ENCODE peak calls at places on chromosome 10, in seven cellular contexts. R, G, H, V, Z, T and F are unnamed samples.

GRCh38 chr10:70649526-70649925 is 22.8 kb upstream of the ADAMTS14 start:
- DNase-seq in H (no peak), Z (no peak), V (no peak), T (peak), G (peak), R (peak), F (no peak)

GRCh38 chr10:35058134-35058533 is 32.0 kb downstream of the CUL2 start:
- DNase-seq in R (peak), G (no peak), T (peak), Z (peak), H (no peak), V (no peak), F (no peak)

GRCh38 chr10:62614389-62615157 is 189.9 kb upstream of the ADO start:
- DNase-seq in Z (no peak), G (peak), V (no peak), H (no peak), T (peak), R (no peak), F (no peak)

GRCh38 chr10:99537381-99538286 is 4.9 kb downstream of the NKX2-3 start:
- DNase-seq in T (no peak), H (no peak), R (no peak), V (no peak), G (no peak), Z (no peak), F (no peak)

GRCh38 chr10:8392216-8392615 is 337.7 kb downstream of the GATA3 start:
- DNase-seq in T (peak), Z (no peak), H (no peak), V (no peak), R (peak), G (no peak), F (no peak)

GRCh38 chr10:120131183-120131582 is 238.7 kb downstream of the SEC23IP start:
- DNase-seq in H (no peak), V (no peak), R (no peak), Z (no peak), T (peak), G (no peak), F (no peak)

GRCh38 chr10:5447071-5447470 is 34.7 kb downstream of the NET1 start:
- DNase-seq in G (no peak), H (no peak), T (peak), V (no peak), R (no peak), Z (no peak), F (no peak)

GRCh38 chr10:116629340-116629739 is 8.6 kb downstream of the PNLIPRP2 start:
- DNase-seq in G (no peak), Z (no peak), R (no peak), V (no peak), T (no peak), H (no peak), F (no peak)

GRCh38 chr10:117198088-117198487 is 799 bp downstream of the KCNK18 start:
- DNase-seq in R (no peak), G (no peak), Z (no peak), T (no peak), H (no peak), V (no peak), F (no peak)

GRCh38 chr10:132397671-132398565 is 918 bp downstream of the PWWP2B start:
- DNase-seq in Z (no peak), T (peak), V (no peak), G (peak), R (peak), H (peak), F (no peak)

GRCh38 chr10:31599626-31600504 is 280.8 kb downstream of the ZEB1 start:
- DNase-seq in Z (no peak), R (no peak), V (no peak), H (peak), T (no peak), G (no peak), F (no peak)

GRCh38 chr10:3333426-3333825 is 160.8 kb upstream of the PITRM1 start:
- DNase-seq in G (no peak), T (no peak), H (no peak), V (no peak), R (no peak), Z (no peak), F (no peak)

GRCh38 chr10:116809528-116810500 is 39.5 kb upstream of the ENO4 start:
- DNase-seq in T (no peak), R (no peak), Z (no peak), V (peak), G (no peak), H (no peak), F (no peak)

GRCh38 chr10:130232361-130233360 is 96.5 kb downstream of the GLRX3 start:
- DNase-seq in G (no peak), V (no peak), T (no peak), Z (no peak), H (no peak), R (no peak), F (no peak)

GRCh38 chr10:58385784-58386112 is 538 bp downstream of the TFAM start:
- DNase-seq in V (no peak), Z (no peak), R (no peak), G (peak), H (no peak), T (peak), F (no peak)

GRCh38 chr10:58967551-58968418 is 208.7 kb upstream of the PHYHIPL start:
- DNase-seq in V (no peak), H (no peak), Z (no peak), R (no peak), T (no peak), G (no peak), F (peak)

GRCh38 chr10:44882146-44882720 is 28.9 kb upstream of the TMEM72 start:
- DNase-seq in H (no peak), Z (no peak), R (no peak), V (no peak), G (no peak), T (no peak), F (no peak)

GRCh38 chr10:14153570-14154055 is 177.1 kb downstream of the FRMD4A start:
- DNase-seq in G (no peak), H (no peak), Z (peak), R (no peak), T (peak), V (peak), F (no peak)

GRCh38 chr10:131854579-131855335 is 46.1 kb upstream of the PPP2R2D start:
- DNase-seq in Z (no peak), R (no peak), G (no peak), V (no peak), H (no peak), T (no peak), F (no peak)

GRCh38 chr10:112896273-112896672 is 53.8 kb upstream of the TCF7L2 start:
- DNase-seq in G (no peak), V (no peak), H (no peak), R (no peak), T (peak), Z (no peak), F (no peak)

GRCh38 chr10:117543999-117544728 is 1.6 kb downstream of the EMX2 start:
- DNase-seq in R (no peak), V (no peak), T (peak), G (no peak), Z (no peak), H (no peak), F (no peak)

GRCh38 chr10:62795750-62796149 is 8.8 kb upstream of the ADO start:
- DNase-seq in V (no peak), T (no peak), H (no peak), G (no peak), R (no peak), Z (no peak), F (no peak)

GRCh38 chr10:649798-650690 is 39.4 kb downstream of the DIP2C start:
- DNase-seq in G (no peak), T (peak), Z (no peak), V (peak), H (no peak), R (no peak), F (no peak)